ENCODE peak calls at places on chromosomes 1 and 21, in five cellular contexts. One of them, this sample, is unnamed.
A peak's percentile ranks its signal among the peaks of the same experiment; 100 is the strongest.

GRCh38 chr1:167548059-167548932 is 5.3 kb downstream of the CREG1 start:
- DNase-seq in brain microvascular endothelial cell: peak; percentile 39
- DNase-seq in A673: no peak
- DNase-seq in MM.1S: no peak
- DNase-seq in body of pancreas: no peak
- DNase-seq in this sample: no peak

GRCh38 chr1:203311368-203312301 is 6.3 kb downstream of the BTG2 start:
- DNase-seq in brain microvascular endothelial cell: no peak
- DNase-seq in MM.1S: no peak
- DNase-seq in body of pancreas: no peak
- DNase-seq in A673: no peak
- DNase-seq in this sample: no peak

GRCh38 chr1:25669781-25670567 is 53.4 kb downstream of the MAN1C1 start:
- DNase-seq in brain microvascular endothelial cell: no peak
- DNase-seq in body of pancreas: no peak
- DNase-seq in MM.1S: no peak
- DNase-seq in A673: no peak
- DNase-seq in this sample: no peak

GRCh38 chr21:38802050-38803026 is 3.4 kb upstream of the ETS2 start:
- DNase-seq in body of pancreas: no peak
- DNase-seq in A673: no peak
- DNase-seq in MM.1S: no peak
- DNase-seq in brain microvascular endothelial cell: no peak
- DNase-seq in this sample: no peak

GRCh38 chr21:29072873-29073221 is 601 bp downstream of the CCT8 start:
- DNase-seq in A673: peak; percentile 25
- DNase-seq in brain microvascular endothelial cell: peak; percentile 47
- DNase-seq in MM.1S: peak; percentile 40
- DNase-seq in body of pancreas: no peak
- DNase-seq in this sample: no peak

GRCh38 chr1:162670928-162671663 is 38.8 kb downstream of the DDR2 start:
- DNase-seq in MM.1S: no peak
- DNase-seq in body of pancreas: no peak
- DNase-seq in brain microvascular endothelial cell: peak; percentile 57
- DNase-seq in A673: no peak
- DNase-seq in this sample: no peak

GRCh38 chr1:229781453-229781852 is 155.4 kb downstream of the URB2 start:
- DNase-seq in MM.1S: peak; percentile 27
- DNase-seq in brain microvascular endothelial cell: no peak
- DNase-seq in body of pancreas: peak; percentile 86
- DNase-seq in A673: no peak
- DNase-seq in this sample: no peak

GRCh38 chr1:70353641-70354331 is 736 bp downstream of the ANKRD13C start:
- DNase-seq in body of pancreas: no peak
- DNase-seq in MM.1S: peak; percentile 89
- DNase-seq in A673: no peak
- DNase-seq in brain microvascular endothelial cell: peak; percentile 74
- DNase-seq in this sample: peak; percentile 58

GRCh38 chr1:38207275-38207674 is 160.7 kb upstream of the POU3F1 start:
- DNase-seq in body of pancreas: no peak
- DNase-seq in brain microvascular endothelial cell: no peak
- DNase-seq in MM.1S: no peak
- DNase-seq in A673: no peak
- DNase-seq in this sample: no peak
- TF ChIP-seq CTCF in body of pancreas: no peak
- TF ChIP-seq CTCF in brain microvascular endothelial cell: no peak
- TF ChIP-seq CTCF in MM.1S: no peak
- TF ChIP-seq CTCF in A673: no peak
- TF ChIP-seq CTCF in this sample: no peak

DNA sequence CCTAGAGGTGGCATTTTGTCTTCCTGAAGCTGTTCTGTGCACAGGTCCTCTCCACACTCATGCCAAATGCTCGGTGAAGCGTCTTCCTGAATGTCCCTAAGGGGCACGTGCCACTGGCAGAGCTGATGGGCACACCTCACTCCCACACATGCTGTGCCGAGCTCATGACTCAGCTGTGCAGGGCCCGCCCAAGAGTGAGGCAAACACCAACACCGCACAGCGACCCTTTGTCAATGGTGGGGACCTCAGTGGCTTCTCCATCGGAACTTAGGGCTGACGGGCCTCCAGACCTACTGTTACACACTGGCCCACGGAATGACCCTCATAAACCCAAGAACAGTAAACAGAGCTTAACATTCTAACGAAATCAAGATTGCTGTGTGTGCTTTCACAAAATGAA is 89.2 kb downstream of the SIM2 start:
- DNase-seq in body of pancreas: no peak
- DNase-seq in A673: peak; percentile 59
- DNase-seq in brain microvascular endothelial cell: no peak
- DNase-seq in MM.1S: no peak
- DNase-seq in this sample: no peak
- H3K4me3 ChIP-seq in body of pancreas: no peak overlapping the region
- H3K4me3 ChIP-seq in A673: peak overlapping the region; percentile 13
- H3K4me3 ChIP-seq in brain microvascular endothelial cell: no peak overlapping the region
- H3K4me3 ChIP-seq in MM.1S: no peak overlapping the region
- H3K4me3 ChIP-seq in this sample: no peak overlapping the region

DNA sequence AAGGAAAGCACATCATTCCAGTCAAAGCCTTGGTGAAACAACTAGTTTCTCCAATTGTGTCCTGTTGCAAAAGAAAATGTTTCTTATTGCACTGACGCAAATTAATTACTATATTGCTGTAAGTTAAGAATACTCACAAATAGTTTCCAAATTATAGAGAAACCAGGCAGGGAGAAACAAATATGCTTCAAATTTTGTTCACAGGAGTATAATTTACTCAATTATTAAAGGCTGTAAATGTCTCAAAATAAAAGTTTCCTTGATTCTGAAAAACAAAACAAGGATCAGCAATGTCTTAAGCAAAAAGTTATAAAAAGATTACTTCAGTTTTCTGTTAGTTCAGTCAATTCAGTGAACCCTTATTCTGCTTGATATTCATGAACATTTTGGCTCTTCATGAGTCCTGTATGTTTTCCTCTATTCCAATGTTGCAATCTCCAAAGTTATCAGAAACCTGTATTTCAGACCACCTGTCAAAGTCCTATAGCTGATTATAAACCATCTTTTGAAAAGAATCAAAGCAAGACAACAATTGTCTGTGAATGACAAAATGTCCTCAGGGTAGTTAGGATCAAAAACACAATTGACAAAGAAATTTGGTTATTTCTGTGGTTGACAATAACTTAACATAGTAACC is 11.7 kb upstream of the SYPL2 start:
- DNase-seq in A673: no peak
- DNase-seq in body of pancreas: no peak
- DNase-seq in MM.1S: no peak
- DNase-seq in brain microvascular endothelial cell: no peak
- DNase-seq in this sample: no peak
- H3K27me3 ChIP-seq in A673: peaks cover 36% of the 10 kb centered on the region
- H3K27me3 ChIP-seq in body of pancreas: no peaks in the 10 kb centered on the region
- H3K27me3 ChIP-seq in MM.1S: no peaks in the 10 kb centered on the region
- H3K27me3 ChIP-seq in brain microvascular endothelial cell: no peaks in the 10 kb centered on the region
- H3K27me3 ChIP-seq in this sample: no peaks in the 10 kb centered on the region

GRCh38 chr1:244160455-244161020 is 109.5 kb downstream of the ZBTB18 start:
- DNase-seq in body of pancreas: no peak
- DNase-seq in brain microvascular endothelial cell: no peak
- DNase-seq in A673: no peak
- DNase-seq in MM.1S: no peak
- DNase-seq in this sample: no peak
- TF ChIP-seq CTCF in body of pancreas: no peak
- TF ChIP-seq CTCF in brain microvascular endothelial cell: no peak
- TF ChIP-seq CTCF in A673: no peak
- TF ChIP-seq CTCF in MM.1S: no peak
- TF ChIP-seq CTCF in this sample: no peak

GRCh38 chr1:164563821-164564251 is 4.9 kb downstream of the PBX1 start:
- DNase-seq in MM.1S: no peak
- DNase-seq in brain microvascular endothelial cell: no peak
- DNase-seq in A673: no peak
- DNase-seq in body of pancreas: no peak
- DNase-seq in this sample: no peak

GRCh38 chr1:164561007-164561406 is 2.0 kb downstream of the PBX1 start:
- DNase-seq in brain microvascular endothelial cell: no peak
- DNase-seq in A673: no peak
- DNase-seq in body of pancreas: no peak
- DNase-seq in MM.1S: no peak
- DNase-seq in this sample: no peak

GRCh38 chr1:164561461-164561860 is 2.5 kb downstream of the PBX1 start:
- DNase-seq in body of pancreas: no peak
- DNase-seq in MM.1S: no peak
- DNase-seq in brain microvascular endothelial cell: no peak
- DNase-seq in A673: no peak
- DNase-seq in this sample: no peak

GRCh38 chr1:164565356-164565755 is 6.4 kb downstream of the PBX1 start:
- DNase-seq in A673: no peak
- DNase-seq in brain microvascular endothelial cell: no peak
- DNase-seq in body of pancreas: no peak
- DNase-seq in MM.1S: no peak
- DNase-seq in this sample: no peak

GRCh38 chr1:164562947-164563346 is 4.0 kb downstream of the PBX1 start:
- DNase-seq in A673: no peak
- DNase-seq in brain microvascular endothelial cell: no peak
- DNase-seq in MM.1S: no peak
- DNase-seq in body of pancreas: no peak
- DNase-seq in this sample: no peak
- H3K4me3 ChIP-seq in A673: peak overlapping the region; percentile 82
- H3K4me3 ChIP-seq in brain microvascular endothelial cell: peak overlapping the region; percentile 74
- H3K4me3 ChIP-seq in MM.1S: no peak overlapping the region
- H3K4me3 ChIP-seq in body of pancreas: peak overlapping the region; percentile 10
- H3K4me3 ChIP-seq in this sample: peak overlapping the region; percentile 17

GRCh38 chr1:37363535-37363934 is 110.8 kb upstream of the ZC3H12A start:
- DNase-seq in A673: no peak
- DNase-seq in brain microvascular endothelial cell: no peak
- DNase-seq in body of pancreas: no peak
- DNase-seq in MM.1S: no peak
- DNase-seq in this sample: no peak
- H3K27me3 ChIP-seq in A673: peaks cover 51% of the 10 kb centered on the region
- H3K27me3 ChIP-seq in brain microvascular endothelial cell: no peaks in the 10 kb centered on the region
- H3K27me3 ChIP-seq in body of pancreas: no peaks in the 10 kb centered on the region
- H3K27me3 ChIP-seq in MM.1S: peaks cover 76% of the 10 kb centered on the region
- H3K27me3 ChIP-seq in this sample: peaks cover 2% of the 10 kb centered on the region

DNA sequence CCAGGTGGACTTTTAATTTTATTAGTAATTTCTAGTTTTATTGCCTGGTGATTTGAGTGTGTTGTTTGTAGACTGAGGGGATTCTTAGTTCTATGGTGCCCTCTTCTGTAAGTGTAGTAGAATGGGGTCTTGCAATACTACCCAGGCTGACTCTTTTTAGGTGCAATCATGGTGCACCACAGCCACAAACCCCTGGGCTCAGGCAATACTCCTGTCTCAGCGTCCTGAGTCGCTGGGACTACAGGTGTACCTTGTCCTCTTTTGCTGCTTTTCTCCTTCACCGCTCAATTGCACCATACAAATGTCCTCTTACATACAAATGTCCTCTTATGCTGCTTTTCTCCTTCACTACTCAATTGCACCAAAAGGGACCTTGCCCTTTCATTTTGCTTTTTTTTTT is 43.1 kb downstream of the SCP2 start:
- DNase-seq in brain microvascular endothelial cell: no peak
- DNase-seq in MM.1S: no peak
- DNase-seq in A673: peak; percentile 40
- DNase-seq in body of pancreas: no peak
- DNase-seq in this sample: peak; percentile 10
- TF ChIP-seq CTCF in brain microvascular endothelial cell: peak; percentile 24
- TF ChIP-seq CTCF in MM.1S: no peak
- TF ChIP-seq CTCF in A673: peak; percentile 57
- TF ChIP-seq CTCF in body of pancreas: peak; percentile 20
- TF ChIP-seq CTCF in this sample: peak; percentile 23

DNA sequence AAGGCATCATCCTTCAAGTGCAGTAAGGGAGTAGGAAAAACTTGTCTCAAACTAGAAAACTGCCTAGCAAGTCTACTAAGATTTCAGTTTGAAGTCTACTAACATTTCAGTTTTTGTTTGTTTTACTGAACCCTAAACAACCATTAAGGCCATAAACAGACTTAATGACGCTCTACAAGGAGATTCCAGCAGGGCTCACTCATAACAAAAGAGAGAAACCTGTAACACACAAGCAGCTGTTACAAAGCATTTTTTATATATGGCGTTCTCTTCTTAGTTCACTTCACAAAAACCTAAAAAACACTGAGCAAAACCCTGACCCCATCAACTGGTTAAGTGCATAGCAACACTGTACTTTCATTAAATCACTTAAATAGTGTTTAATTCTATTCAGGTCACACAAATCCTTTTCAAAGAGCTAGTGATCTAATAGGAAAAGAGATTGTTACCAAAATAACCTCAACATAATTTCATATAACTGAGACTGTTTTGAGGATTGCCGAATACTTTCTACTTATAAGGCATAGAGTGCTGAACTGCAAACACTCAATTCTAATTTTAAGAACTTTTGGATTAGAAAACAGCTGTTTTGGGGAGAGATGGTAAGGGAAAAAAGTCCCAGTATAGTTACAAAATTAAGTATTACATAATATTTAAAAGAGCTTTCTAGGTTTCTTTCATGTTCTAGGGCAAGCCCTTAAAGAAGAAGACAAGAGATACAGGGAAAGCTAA is 1.5 kb downstream of the B3GALNT2 start:
- DNase-seq in MM.1S: peak; percentile 21
- DNase-seq in brain microvascular endothelial cell: peak; percentile 6
- DNase-seq in body of pancreas: no peak
- DNase-seq in A673: no peak
- DNase-seq in this sample: no peak
- H3K4me3 ChIP-seq in MM.1S: peak overlapping the region; percentile 62
- H3K4me3 ChIP-seq in brain microvascular endothelial cell: peak overlapping the region; percentile 77
- H3K4me3 ChIP-seq in body of pancreas: peak overlapping the region; percentile 58
- H3K4me3 ChIP-seq in A673: peak overlapping the region; percentile 70
- H3K4me3 ChIP-seq in this sample: peak overlapping the region; percentile 91

GRCh38 chr1:32897082-32898049 is 3.8 kb downstream of the TMEM54 start:
- DNase-seq in A673: no peak
- DNase-seq in MM.1S: no peak
- DNase-seq in brain microvascular endothelial cell: no peak
- DNase-seq in body of pancreas: no peak
- DNase-seq in this sample: no peak

GRCh38 chr1:32896451-32896850 is 4.7 kb downstream of the TMEM54 start:
- DNase-seq in brain microvascular endothelial cell: no peak
- DNase-seq in A673: no peak
- DNase-seq in body of pancreas: no peak
- DNase-seq in MM.1S: no peak
- DNase-seq in this sample: no peak

GRCh38 chr1:32898958-32899357 is 2.2 kb downstream of the TMEM54 start:
- DNase-seq in brain microvascular endothelial cell: no peak
- DNase-seq in body of pancreas: no peak
- DNase-seq in MM.1S: no peak
- DNase-seq in A673: no peak
- DNase-seq in this sample: no peak

GRCh38 chr1:32899586-32900296 is 1.4 kb downstream of the TMEM54 start:
- DNase-seq in body of pancreas: no peak
- DNase-seq in brain microvascular endothelial cell: no peak
- DNase-seq in MM.1S: no peak
- DNase-seq in A673: no peak
- DNase-seq in this sample: no peak

DNA sequence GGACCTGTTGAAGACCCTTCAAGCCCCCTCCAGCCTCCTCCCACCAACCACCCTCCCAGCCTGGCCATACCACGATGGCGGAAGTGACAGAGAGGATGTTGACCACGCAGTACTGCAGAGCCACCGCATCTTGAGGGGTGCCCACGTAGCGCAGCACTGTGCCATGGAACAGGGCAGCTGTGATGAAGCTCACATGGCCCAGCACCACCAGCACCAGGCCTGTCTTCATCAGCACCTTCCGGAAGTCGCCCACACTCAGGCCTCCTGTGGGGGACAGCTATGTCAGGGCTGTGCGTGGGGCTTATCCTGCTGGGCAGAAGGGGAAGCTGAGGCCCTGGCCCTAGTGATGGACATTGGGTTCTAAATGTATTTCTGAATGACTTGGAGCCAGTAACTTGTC is 3.1 kb downstream of the TMEM54 start:
- DNase-seq in MM.1S: no peak
- DNase-seq in body of pancreas: no peak
- DNase-seq in A673: no peak
- DNase-seq in brain microvascular endothelial cell: no peak
- DNase-seq in this sample: no peak
- H3K27me3 ChIP-seq in MM.1S: peaks cover 16% of the 10 kb centered on the region
- H3K27me3 ChIP-seq in body of pancreas: no peaks in the 10 kb centered on the region
- H3K27me3 ChIP-seq in A673: peaks cover 5% of the 10 kb centered on the region
- H3K27me3 ChIP-seq in brain microvascular endothelial cell: no peaks in the 10 kb centered on the region
- H3K27me3 ChIP-seq in this sample: no peaks in the 10 kb centered on the region

This sample was measured in kidney epithelial cell.